ENCODE peak calls at places on chromosomes 3 and 15, in five cellular contexts. S, Y, C, E and Q are unnamed samples.
A peak's percentile ranks its signal among the peaks of the same experiment; 100 is the strongest.

GRCh38 chr3:83770664-83771402 is 1188.0 kb upstream of the CADM2 start:
- DNase-seq in S (no peak), Y (no peak), C (no peak), E (no peak), Q (no peak)

GRCh38 chr3:121574449-121574848 is 6.7 kb downstream of the ARGFX start:
- DNase-seq in S (no peak), Y (peak; percentile 65), C (peak; percentile 59), E (peak; percentile 24), Q (peak; percentile 13)

GRCh38 chr15:73857193-73857920 is 16.0 kb upstream of the TBC1D21 start:
- DNase-seq in S (no peak), Y (no peak), C (no peak), E (no peak), Q (no peak)

GRCh38 chr15:77487479-77487861 is 66.8 kb downstream of the HMG20A start:
- DNase-seq in S (no peak), Y (no peak), C (no peak), E (no peak), Q (no peak)

GRCh38 chr15:48170981-48171380 is 7.1 kb downstream of the MYEF2 start:
- DNase-seq in S (no peak), Y (no peak), C (no peak), E (no peak), Q (no peak)

GRCh38 chr3:55923207-55923606 is 436.1 kb upstream of the WNT5A start:
- DNase-seq in S (no peak), Y (no peak), C (no peak), E (no peak), Q (no peak)

GRCh38 chr3:179227349-179227748 is 23.6 kb downstream of the KCNMB3 start:
- DNase-seq in S (no peak), Y (no peak), C (peak; percentile 47), E (peak; percentile 24), Q (no peak)

GRCh38 chr3:184656991-184657669 is 54.7 kb downstream of the MAGEF1 start:
- DNase-seq in S (no peak), Y (no peak), C (no peak), E (peak; percentile 71), Q (no peak)

GRCh38 chr15:88518903-88519302 is 27.6 kb downstream of the DET1 start:
- DNase-seq in S (no peak), Y (no peak), C (no peak), E (no peak), Q (no peak)

GRCh38 chr15:68614621-68615035 is 35.8 kb downstream of the CORO2B start:
- DNase-seq in S (peak; percentile 55), Y (no peak), C (no peak), E (no peak), Q (no peak)

GRCh38 chr3:151795276-151795675 is 18.6 kb upstream of the AADAC start:
- DNase-seq in S (no peak), Y (peak; percentile 54), C (no peak), E (peak; percentile 81), Q (peak; percentile 11)

GRCh38 chr15:71103102-71103676 is 12.1 kb upstream of the THSD4 start:
- DNase-seq in S (no peak), Y (peak; percentile 61), C (peak; percentile 50), E (peak; percentile 68), Q (no peak)

GRCh38 chr3:183489455-183490210 is 61.2 kb upstream of the MCF2L2 start:
- DNase-seq in S (no peak), Y (no peak), C (no peak), E (peak; percentile 43), Q (no peak)

GRCh38 chr3:38117163-38117716 is 19.7 kb downstream of the ACAA1 start:
- DNase-seq in S (peak; percentile 45), Y (no peak), C (no peak), E (no peak), Q (peak; percentile 55)

GRCh38 chr3:167728176-167728575 is 6.5 kb downstream of the PDCD10 start:
- DNase-seq in S (no peak), Y (peak; percentile 12), C (no peak), E (peak; percentile 84), Q (peak; percentile 30)

GRCh38 chr3:16060358-16060852 is 114.1 kb upstream of the GALNT15 start:
- DNase-seq in S (no peak), Y (peak; percentile 98), C (peak; percentile 96), E (peak; percentile 100), Q (peak; percentile 76)

GRCh38 chr3:120495809-120496208 is 45.0 kb upstream of the FSTL1 start:
- DNase-seq in S (no peak), Y (no peak), C (no peak), E (no peak), Q (no peak)

GRCh38 chr3:194851254-194851653 is 165.6 kb downstream of the FAM43A start:
- DNase-seq in S (no peak), Y (no peak), C (no peak), E (no peak), Q (no peak)

GRCh38 chr3:152185941-152186630 is 82.6 kb upstream of the MBNL1 start:
- DNase-seq in S (no peak), Y (no peak), C (no peak), E (no peak), Q (no peak)

GRCh38 chr3:122916580-122916979 is 111.0 kb downstream of the SEMA5B start:
- DNase-seq in S (no peak), Y (no peak), C (no peak), E (no peak), Q (no peak)

GRCh38 chr3:57257678-57258077 is 30.1 kb downstream of the APPL1 start:
- DNase-seq in S (no peak), Y (no peak), C (no peak), E (no peak), Q (no peak)

GRCh38 chr3:46400846-46401245 is 6.0 kb downstream of the CCR5AS start:
- DNase-seq in S (no peak), Y (no peak), C (no peak), E (no peak), Q (no peak)

GRCh38 chr15:38885001-38885400 is 320.4 kb upstream of the RASGRP1 start:
- DNase-seq in S (no peak), Y (peak; percentile 63), C (no peak), E (peak; percentile 48), Q (no peak)

GRCh38 chr3:120432105-120432860 is 18.5 kb downstream of the FSTL1 start:
- DNase-seq in S (no peak), Y (peak; percentile 37), C (no peak), E (peak; percentile 89), Q (no peak)

GRCh38 chr3:25438791-25439555 is 10.9 kb downstream of the RARB start:
- DNase-seq in S (no peak), Y (no peak), C (no peak), E (no peak), Q (no peak)

GRCh38 chr15:75455424-75455981 is 4.0 kb upstream of the SIN3A start:
- DNase-seq in S (peak; percentile 91), Y (peak; percentile 80), C (peak; percentile 53), E (peak; percentile 65), Q (peak; percentile 65)
- TF ChIP-seq POLR2A in S (peak; percentile 69), Y (no peak), C (peak; percentile 7), E (no peak), Q (no peak)

DNA sequence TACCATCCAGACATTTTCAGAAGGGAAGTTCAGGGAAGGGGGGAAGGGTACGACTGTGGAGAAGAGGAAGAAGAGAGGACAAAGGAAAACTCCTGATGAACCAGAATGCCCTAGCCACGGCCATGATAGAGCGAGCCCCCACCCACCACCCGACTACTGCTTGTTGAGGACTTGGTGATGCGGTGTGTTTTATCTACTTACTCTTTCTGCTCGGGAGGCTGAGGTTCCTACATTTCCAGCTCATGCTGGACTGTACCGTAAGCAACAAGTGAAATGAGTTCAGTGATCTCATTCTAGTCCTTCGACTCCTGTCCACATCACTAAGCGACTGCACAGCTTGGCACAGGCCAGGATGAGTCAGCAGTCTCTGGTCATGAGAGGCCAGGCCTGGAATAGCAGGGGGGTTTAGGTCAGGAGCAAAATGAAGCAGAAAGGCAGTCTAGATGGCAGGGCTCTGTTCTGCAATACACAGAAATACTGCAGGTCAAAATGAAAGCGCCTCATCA is 330.9 kb downstream of the TIGIT start:
- DNase-seq in S (peak; percentile 91), Y (peak; percentile 92), C (peak; percentile 87), E (peak; percentile 99), Q (peak; percentile 55)
- TF ChIP-seq POLR2A in S (peak; percentile 79), Y (peak; percentile 38), C (no peak), E (peak; percentile 96), Q (peak; percentile 61)

DNA sequence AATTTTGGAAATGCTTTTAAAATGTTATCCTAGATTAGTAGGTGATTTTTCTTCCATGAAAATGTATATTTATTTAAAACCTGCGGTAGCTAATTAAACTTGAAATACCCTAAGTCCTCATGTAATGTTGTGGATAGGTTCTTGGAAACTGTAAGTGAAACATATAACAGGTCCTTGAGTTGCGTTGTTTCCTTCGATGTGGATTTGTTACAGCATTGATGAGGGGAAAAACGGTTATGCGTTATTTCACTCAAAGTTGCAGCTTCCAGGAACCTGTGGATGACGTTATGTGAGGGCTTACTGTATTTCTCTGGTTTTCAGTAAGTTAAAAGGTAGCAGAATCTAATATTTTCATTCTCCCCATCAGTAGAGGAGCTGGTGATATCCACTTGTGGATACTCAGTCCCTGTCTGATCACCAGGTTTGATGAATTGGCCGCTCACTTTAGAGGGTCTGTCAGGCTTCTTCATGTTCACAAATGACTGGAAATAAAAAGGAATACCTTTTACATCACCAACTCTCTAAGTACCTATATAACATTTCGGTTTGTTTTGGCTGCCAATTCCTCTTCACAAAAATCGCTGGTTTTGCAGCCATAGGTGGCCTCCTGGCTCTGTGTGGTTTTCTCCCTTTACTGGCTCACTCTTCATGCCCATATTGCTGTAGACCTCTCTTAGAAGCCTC is 112.4 kb downstream of the FNDC3B start:
- DNase-seq in S (no peak), Y (no peak), C (no peak), E (no peak), Q (no peak)
- TF ChIP-seq POLR2A in S (no peak), Y (no peak), C (no peak), E (no peak), Q (no peak)

GRCh38 chr3:14431556-14431927 is 29.1 kb downstream of the SLC6A6 start:
- DNase-seq in S (no peak), Y (no peak), C (no peak), E (no peak), Q (no peak)

GRCh38 chr3:14430706-14431470 is 28.5 kb downstream of the SLC6A6 start:
- DNase-seq in S (no peak), Y (no peak), C (no peak), E (no peak), Q (no peak)

GRCh38 chr3:14434105-14434504 is 31.7 kb downstream of the SLC6A6 start:
- DNase-seq in S (no peak), Y (no peak), C (no peak), E (peak; percentile 65), Q (no peak)

GRCh38 chr3:14432996-14433572 is 30.7 kb downstream of the SLC6A6 start:
- DNase-seq in S (no peak), Y (no peak), C (no peak), E (no peak), Q (no peak)

DNA sequence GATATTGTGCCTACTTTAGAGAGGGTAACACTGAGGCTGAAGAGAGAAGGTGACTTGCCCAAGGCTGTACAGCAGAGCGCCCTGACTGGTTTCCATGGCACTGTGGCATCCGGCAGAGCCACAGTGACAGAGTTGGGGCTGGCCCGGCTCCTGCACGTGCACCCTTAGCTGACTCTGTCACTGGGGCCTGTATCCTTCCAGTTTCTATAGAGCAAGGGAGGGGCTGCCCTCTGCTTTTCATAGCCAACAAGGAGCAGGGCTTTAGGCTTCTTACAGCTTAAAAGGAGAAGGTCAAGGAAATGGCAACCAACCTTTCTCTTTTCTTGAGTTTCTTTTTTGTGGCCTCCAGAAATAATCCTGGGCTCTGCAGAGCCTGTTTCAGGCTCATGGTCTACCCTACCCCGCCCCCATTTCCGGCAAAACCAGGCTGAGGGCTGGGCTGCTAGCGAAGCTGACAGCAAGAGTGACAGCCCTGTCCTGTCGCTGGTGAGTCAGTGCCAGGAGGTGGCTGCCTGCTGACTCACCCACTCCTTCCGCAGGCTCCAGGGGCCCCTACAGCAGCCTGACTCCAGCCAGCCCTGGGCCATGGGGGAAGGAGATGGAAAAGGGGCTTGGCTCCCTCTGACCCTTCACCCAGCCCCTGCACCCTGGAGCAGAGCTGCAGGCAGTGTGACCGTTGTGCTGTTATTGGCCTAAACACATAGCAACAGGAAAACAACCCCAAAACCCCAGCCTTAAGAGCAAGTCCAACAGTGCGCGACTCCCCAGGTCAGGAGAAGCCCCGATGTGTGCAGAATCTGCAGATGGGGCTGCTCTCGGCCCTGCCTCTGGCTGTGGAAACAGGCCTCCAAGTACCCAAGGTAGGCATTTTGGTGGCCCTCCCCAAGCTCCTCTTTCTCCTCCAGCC is 29.8 kb downstream of the SLC6A6 start:
- DNase-seq in S (peak; percentile 85), Y (peak; percentile 69), C (peak; percentile 74), E (peak; percentile 85), Q (peak; percentile 94)
- TF ChIP-seq POLR2A in S (no peak), Y (no peak), C (no peak), E (no peak), Q (no peak)